ENCODE peak calls at places on chromosome 3, in six cellular contexts. X, Q, J, K, O and Z are unnamed samples.

GRCh38 chr3:32175607-32176197 is 62.8 kb upstream of the CMTM8 start:
- DNase-seq in Q (peak), X (no peak), J (no peak), O (peak), K (no peak), Z (no peak)

GRCh38 chr3:197891-198491 is 1.4 kb downstream of the CHL1 start:
- DNase-seq in Q (no peak), O (no peak), K (no peak), X (peak), J (no peak), Z (peak)

GRCh38 chr3:30294241-30294667 is 312.1 kb upstream of the TGFBR2 start:
- DNase-seq in K (no peak), J (no peak), Q (no peak), X (no peak), O (no peak), Z (no peak)

GRCh38 chr3:150270883-150271577 is 137.1 kb upstream of the TSC22D2 start:
- DNase-seq in O (no peak), K (no peak), X (no peak), J (no peak), Q (no peak), Z (no peak)

GRCh38 chr3:126969586-126969985 is 13.3 kb upstream of the PLXNA1 start:
- DNase-seq in J (no peak), K (no peak), X (no peak), O (no peak), Q (no peak), Z (no peak)

GRCh38 chr3:21331321-21331720 is 419.7 kb downstream of the ZNF385D start:
- DNase-seq in X (no peak), O (no peak), J (no peak), K (no peak), Q (no peak), Z (no peak)

GRCh38 chr3:146160964-146161724 is at the start of gene PLOD2:
- DNase-seq in J (peak), O (peak), K (no peak), Q (peak), X (peak), Z (peak)

GRCh38 chr3:106824856-106825255 is 552.4 kb upstream of the CCDC54 start:
- DNase-seq in X (no peak), K (no peak), Q (no peak), O (peak), J (no peak), Z (no peak)

GRCh38 chr3:185558395-185558794 is 6.0 kb upstream of the LIPH start:
- DNase-seq in K (no peak), O (peak), J (no peak), X (no peak), Q (peak), Z (no peak)

GRCh38 chr3:139173372-139174108 is 128.8 kb upstream of the PRR23C start:
- DNase-seq in J (no peak), Q (no peak), X (no peak), K (peak), O (no peak), Z (no peak)

GRCh38 chr3:149831321-149831720 is 18.3 kb downstream of the RNF13 start:
- DNase-seq in J (no peak), K (no peak), O (no peak), Q (no peak), X (no peak), Z (no peak)

GRCh38 chr3:124636863-124637296 is 93.4 kb upstream of the UMPS start:
- DNase-seq in O (peak), Q (no peak), K (no peak), J (no peak), X (no peak), Z (no peak)

GRCh38 chr3:168802761-168803160 is 707.0 kb upstream of the GOLIM4 start:
- DNase-seq in Q (no peak), X (no peak), J (no peak), K (no peak), O (no peak), Z (no peak)

GRCh38 chr3:40211579-40211978 is 97.9 kb upstream of the EIF1B start:
- DNase-seq in Q (no peak), X (no peak), K (no peak), O (no peak), J (no peak), Z (no peak)

GRCh38 chr3:58218904-58219303 is 8.1 kb upstream of the DNASE1L3 start:
- DNase-seq in K (no peak), Q (no peak), O (no peak), X (no peak), J (no peak), Z (no peak)

GRCh38 chr3:166013073-166013679 is 176.0 kb upstream of the BCHE start:
- DNase-seq in O (peak), K (no peak), Q (peak), X (no peak), J (no peak), Z (no peak)

GRCh38 chr3:40511031-40511718 is 5.3 kb downstream of the ZNF620 start:
- DNase-seq in K (no peak), J (no peak), Q (no peak), X (no peak), O (no peak), Z (no peak)

GRCh38 chr3:59364471-59364870 is 314.6 kb upstream of the CFAP20DC start:
- DNase-seq in Q (no peak), J (no peak), X (no peak), O (no peak), K (no peak), Z (no peak)

GRCh38 chr3:5072100-5072816 is 49.8 kb upstream of the ARL8B start:
- DNase-seq in J (no peak), Q (no peak), X (no peak), K (no peak), O (no peak), Z (no peak)

GRCh38 chr3:191339313-191339917 is 9.1 kb upstream of the UTS2B start:
- DNase-seq in K (no peak), Q (peak), X (no peak), O (no peak), J (no peak), Z (no peak)

GRCh38 chr3:126983653-126984390 is 907 bp downstream of the PLXNA1 start:
- DNase-seq in J (peak), O (no peak), Q (peak), X (peak), K (no peak), Z (no peak)

GRCh38 chr3:171000281-171000680 is 26.2 kb downstream of the SLC2A2 start:
- DNase-seq in X (no peak), O (no peak), K (no peak), J (no peak), Q (no peak), Z (no peak)

GRCh38 chr3:152236741-152237140 is 32.0 kb upstream of the MBNL1 start:
- DNase-seq in X (no peak), K (no peak), Q (no peak), O (no peak), J (no peak), Z (no peak)

GRCh38 chr3:25515131-25515530 is 87.1 kb downstream of the RARB start:
- DNase-seq in X (no peak), J (no peak), O (no peak), K (no peak), Q (no peak), Z (no peak)

GRCh38 chr3:149567307-149567861 is 90.4 kb downstream of the WWTR1 start:
- DNase-seq in O (no peak), X (no peak), J (no peak), K (no peak), Q (no peak), Z (no peak)

DNA sequence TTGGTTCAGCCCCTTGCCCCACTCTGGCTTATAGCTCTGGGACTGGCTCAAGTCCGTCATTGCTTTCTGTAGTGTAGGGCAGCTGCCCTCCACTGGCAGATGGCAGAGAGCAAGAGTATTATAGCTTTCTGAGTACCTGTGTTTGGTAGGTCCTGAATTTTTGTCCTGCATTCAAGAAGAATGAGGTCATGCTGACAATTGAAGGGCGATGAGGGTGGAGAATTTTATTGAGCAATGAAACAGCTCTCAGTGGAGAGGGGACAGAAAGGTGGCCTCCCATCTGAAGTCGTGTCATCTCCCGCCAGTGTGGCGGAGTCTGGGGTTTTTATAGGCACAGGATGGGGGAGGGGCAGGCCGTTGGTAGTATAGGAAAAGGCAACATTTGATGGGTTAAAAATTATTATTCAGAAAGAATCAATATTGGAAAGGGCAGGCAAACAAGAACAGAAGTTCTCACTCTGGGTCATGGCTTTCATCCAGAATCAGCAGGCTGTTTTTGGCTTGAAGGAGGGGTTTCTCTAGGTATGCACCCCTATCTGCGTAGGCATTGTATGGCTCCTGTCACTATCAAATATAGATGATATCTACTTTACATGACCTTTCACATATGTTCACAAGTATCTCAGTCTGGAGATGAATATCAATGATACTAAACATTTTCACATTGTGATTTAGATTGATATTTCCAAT is 1239.7 kb upstream of the ALCAM start:
- DNase-seq in J (no peak), O (no peak), K (no peak), X (no peak), Q (no peak), Z (no peak)
- TF ChIP-seq TAF1 in J (no peak), O (no peak), K (no peak), X (no peak), Q (no peak), Z (no peak)

DNA sequence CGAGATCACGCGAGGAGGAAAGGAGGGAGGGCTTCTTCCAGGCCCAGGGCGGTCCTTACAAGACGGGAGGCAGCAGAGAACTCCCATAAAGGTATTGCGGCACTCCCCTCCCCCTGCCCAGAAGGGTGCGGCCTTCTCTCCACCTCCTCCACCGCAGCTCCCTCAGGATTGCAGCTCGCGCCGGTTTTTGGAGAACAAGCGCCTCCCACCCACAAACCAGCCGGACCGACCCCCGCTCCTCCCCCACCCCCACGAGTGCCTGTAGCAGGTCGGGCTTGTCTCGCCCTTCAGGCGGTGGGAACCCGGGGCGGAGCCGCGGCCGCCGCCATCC is 1.1 kb upstream of the SETD5 start:
- DNase-seq in X (peak), O (no peak), J (peak), K (peak), Q (peak), Z (no peak)
- TF ChIP-seq POLR2A in X (peak), O (no peak), J (peak), K (no peak), Q (peak), Z (no peak)

DNA sequence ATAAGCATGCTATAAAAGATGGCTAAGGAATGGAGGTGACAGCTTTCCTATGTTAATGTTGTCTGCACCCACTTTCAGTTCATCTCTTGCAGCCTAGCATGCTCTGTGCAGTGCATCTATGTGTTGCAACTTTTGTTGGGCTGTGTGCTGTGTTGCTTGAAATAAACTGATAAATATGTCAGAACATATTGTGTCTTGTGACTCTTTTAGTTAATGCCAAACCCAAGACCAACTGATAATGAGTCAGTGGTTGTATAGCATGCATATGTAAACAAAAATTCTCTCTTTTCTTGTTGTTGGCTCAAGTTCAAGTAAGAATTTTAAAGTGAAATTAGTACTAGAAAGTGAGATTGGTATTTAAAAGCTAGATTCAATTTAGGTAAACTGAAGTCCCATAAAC is 37.0 kb upstream of the SCN10A start:
- DNase-seq in X (no peak), K (no peak), Q (no peak), O (no peak), J (no peak), Z (no peak)
- TF ChIP-seq POLR2AphosphoS5 in X (no peak), K (no peak), Q (no peak), O (no peak), J (no peak), Z (no peak)

GRCh38 chr3:53490131-53490474 is 4.3 kb upstream of the CACNA1D start:
- DNase-seq in K (no peak), X (no peak), J (no peak), O (no peak), Q (no peak), Z (no peak)
- TF ChIP-seq TAF1 in K (no peak), X (no peak), J (no peak), O (no peak), Q (no peak), Z (no peak)

DNA sequence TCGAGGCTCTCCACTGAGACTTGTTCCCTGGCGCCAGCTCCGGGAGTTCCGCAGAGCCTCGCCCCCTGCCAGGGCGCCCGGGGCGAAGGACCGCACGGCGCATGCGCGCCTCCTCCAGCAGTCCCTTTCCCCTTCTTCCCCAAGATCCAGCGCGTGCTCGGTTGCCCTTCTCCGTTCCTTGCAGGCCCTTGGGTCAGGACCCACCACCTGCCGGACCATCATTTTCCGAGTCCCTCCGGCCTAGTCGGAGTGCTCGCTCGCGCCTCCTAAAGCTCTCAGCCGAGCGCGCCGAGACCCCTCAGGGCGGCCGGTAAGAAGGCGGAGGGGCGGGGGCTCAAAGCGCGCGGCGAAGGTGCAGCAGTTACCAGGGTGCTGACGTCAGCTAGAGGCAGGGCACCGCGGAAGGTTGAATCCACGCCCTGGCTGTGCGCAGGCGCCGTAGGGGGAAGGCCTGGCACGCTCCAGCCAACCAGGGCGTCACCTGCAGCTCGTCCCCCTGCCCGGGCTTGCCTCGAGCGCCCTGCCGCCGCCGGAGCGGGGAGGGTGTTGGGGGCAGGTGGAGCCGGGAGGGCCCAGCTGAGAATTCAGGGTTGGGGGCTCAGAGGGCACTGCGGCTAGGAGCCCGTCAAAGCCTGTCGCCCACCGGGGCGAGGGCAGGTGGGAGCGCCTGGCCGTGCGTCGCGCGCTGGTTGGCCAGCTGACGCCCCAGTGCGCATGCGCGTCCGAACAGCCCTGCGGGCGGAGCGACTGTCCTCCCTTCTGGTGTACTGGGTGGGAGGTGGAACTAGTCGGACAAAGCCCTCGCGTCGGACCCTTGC is at the start of gene TCAIM:
- DNase-seq in J (peak), O (peak), K (peak), Q (peak), X (peak), Z (peak)
- TF ChIP-seq POLR2A in J (peak), O (no peak), K (peak), Q (peak), X (peak), Z (peak)

DNA sequence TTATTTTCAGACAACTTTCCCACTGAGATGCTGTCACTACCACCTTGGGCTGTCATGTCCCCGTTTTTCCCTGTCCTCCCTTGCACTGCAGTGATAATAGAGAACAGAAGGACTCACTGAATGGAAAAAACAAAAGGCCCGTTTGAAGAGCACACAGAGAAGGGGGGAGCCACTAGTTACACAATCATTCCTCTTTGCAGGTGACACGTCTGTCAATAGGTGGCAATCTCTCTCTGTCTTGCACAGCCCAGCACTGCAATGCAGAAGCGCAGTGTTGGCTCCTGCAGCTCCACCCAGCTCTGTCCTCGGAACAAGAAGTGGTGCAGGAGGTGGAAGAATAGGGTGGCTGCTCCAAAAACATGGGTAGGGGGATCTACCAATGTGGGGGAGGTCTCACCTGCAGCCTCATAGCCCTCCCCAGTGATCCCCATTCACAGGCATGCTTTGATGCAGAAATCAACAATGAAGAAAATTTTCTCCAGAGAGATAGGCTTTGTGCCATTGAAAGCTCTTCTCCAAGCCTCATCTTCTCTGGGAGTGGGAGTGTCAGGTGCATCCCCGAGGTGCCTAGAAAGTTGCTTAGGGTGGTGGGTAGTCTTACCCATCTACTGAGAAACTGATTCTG is 31.8 kb downstream of the FSTL1 start:
- DNase-seq in K (no peak), O (peak), Q (peak), X (peak), J (no peak), Z (peak)
- TF ChIP-seq POLR2AphosphoS5 in K (no peak), O (no peak), Q (no peak), X (no peak), J (peak), Z (no peak)

GRCh38 chr3:120160050-120160449 is 65.8 kb upstream of the GSK3B start:
- DNase-seq in X (no peak), O (no peak), J (no peak), Q (no peak), K (no peak), Z (no peak)
- TF ChIP-seq TAF1 in X (no peak), O (no peak), J (no peak), Q (no peak), K (no peak), Z (no peak)

GRCh38 chr3:143443851-143444331 is 324.3 kb downstream of the CHST2 start:
- DNase-seq in Q (peak), O (no peak), X (no peak), K (no peak), J (no peak), Z (no peak)
- TF ChIP-seq POLR2A in Q (no peak), O (no peak), X (no peak), K (no peak), J (no peak), Z (no peak)